ENCODE peak calls at places on chromosomes 2 and 18, in five cellular contexts. F is OCI-LY7, M is nephron progenitor cell, T is bronchial epithelial cell, C is GM23338. Y is an unnamed sample.

GRCh38 chr2:238163494-238164198 is 4.9 kb downstream of the ERFE start:
- DNase-seq in F (no peak), M (peak), T (no peak), C (peak), Y (no peak)

GRCh38 chr2:102704531-102704930 is 57.3 kb upstream of the TMEM182 start:
- DNase-seq in F (no peak), M (no peak), T (no peak), C (peak), Y (no peak)

GRCh38 chr18:50458796-50459195 is 84.0 kb downstream of the SKA1 start:
- DNase-seq in F (no peak), M (no peak), T (no peak), C (no peak), Y (no peak)

GRCh38 chr2:22998368-22998767 is 386.6 kb upstream of the KLHL29 start:
- DNase-seq in F (no peak), M (no peak), T (no peak), C (no peak), Y (no peak)

GRCh38 chr2:109442715-109443319 is 170.9 kb downstream of the SEPTIN10 start:
- DNase-seq in F (no peak), M (no peak), T (no peak), C (no peak), Y (no peak)

GRCh38 chr18:3808985-3809780 is 359.2 kb downstream of the TGIF1 start:
- DNase-seq in F (no peak), M (no peak), T (no peak), C (no peak), Y (no peak)

GRCh38 chr2:161971532-161971931 is 102.5 kb downstream of the DPP4 start:
- DNase-seq in F (no peak), M (no peak), T (no peak), C (no peak), Y (no peak)

GRCh38 chr2:26064846-26065245 is 31.0 kb downstream of the RAB10 start:
- DNase-seq in F (no peak), M (no peak), T (no peak), C (no peak), Y (no peak)

GRCh38 chr2:136319227-136319626 is 201.3 kb upstream of the CXCR4 start:
- DNase-seq in F (no peak), M (peak), T (no peak), C (no peak), Y (no peak)

GRCh38 chr18:54762386-54762785 is 65.9 kb upstream of the RAB27B start:
- DNase-seq in F (no peak), M (no peak), T (no peak), C (no peak), Y (no peak)

GRCh38 chr2:186423481-186423880 is 62.6 kb upstream of the ZC3H15 start:
- DNase-seq in F (no peak), M (no peak), T (no peak), C (no peak), Y (no peak)

GRCh38 chr2:144479138-144479537 is 40.8 kb downstream of the ZEB2 start:
- DNase-seq in F (no peak), M (no peak), T (peak), C (peak), Y (no peak)

GRCh38 chr2:236982693-236983092 is 103.0 kb upstream of the COPS8 start:
- DNase-seq in F (no peak), M (no peak), T (no peak), C (no peak), Y (no peak)

GRCh38 chr18:2410688-2411087 is 160.6 kb downstream of the METTL4 start:
- DNase-seq in F (no peak), M (no peak), T (peak), C (no peak), Y (no peak)

GRCh38 chr2:12848176-12848575 is 131.4 kb downstream of the TRIB2 start:
- DNase-seq in F (no peak), M (no peak), T (no peak), C (no peak), Y (no peak)

GRCh38 chr2:106065268-106065982 is 128.7 kb downstream of the UXS1 start:
- DNase-seq in F (no peak), M (peak), T (no peak), C (peak), Y (no peak)

GRCh38 chr2:45790157-45790723 is 138.8 kb downstream of the PRKCE start:
- DNase-seq in F (no peak), M (no peak), T (no peak), C (no peak), Y (no peak)

GRCh38 chr18:73717570-73717969 is 430.1 kb downstream of the FBXO15 start:
- DNase-seq in F (no peak), M (no peak), T (peak), C (no peak), Y (no peak)

DNA sequence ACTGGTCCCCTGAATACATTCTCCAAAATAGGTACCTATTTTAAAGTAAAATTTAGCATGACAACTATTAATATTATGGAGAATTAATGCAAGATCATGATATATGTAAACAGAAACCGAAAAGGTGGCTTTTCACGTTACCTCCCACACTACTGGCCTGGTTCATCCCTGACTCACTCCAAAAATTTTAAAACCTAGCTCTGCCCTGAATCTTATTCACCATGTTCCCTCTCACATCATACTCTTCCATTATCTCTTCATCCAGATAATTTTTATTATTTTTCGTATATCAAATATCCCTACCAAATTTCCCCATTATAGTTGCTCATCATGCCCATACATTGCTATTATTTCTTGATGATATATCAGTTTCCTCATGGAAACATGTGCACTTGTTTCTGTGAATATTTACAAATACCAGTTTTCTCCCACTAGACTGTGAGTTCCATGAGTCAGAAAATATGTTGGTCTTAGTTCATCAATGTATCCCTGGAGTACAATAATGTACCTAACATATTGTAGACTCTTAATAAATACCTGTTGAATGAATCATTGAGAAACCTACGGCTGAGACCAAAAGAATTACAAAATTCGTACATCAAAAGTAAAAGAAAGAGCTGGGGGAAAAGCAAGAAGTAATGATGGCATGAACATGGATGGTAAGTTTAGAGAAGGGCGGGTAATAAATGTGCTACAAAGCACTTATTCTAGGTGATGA is 360.1 kb upstream of the CHAC2 start:
- DNase-seq in F (no peak), M (no peak), T (peak), C (no peak), Y (no peak)
- TF ChIP-seq CTCF in F (no peak), M (no peak), T (no peak), C (no peak), Y (no peak)

GRCh38 chr18:28963481-28963880 is 786.6 kb upstream of the CDH2 start:
- DNase-seq in F (no peak), M (no peak), T (no peak), C (no peak), Y (no peak)
- TF ChIP-seq CTCF in F (no peak), M (no peak), T (no peak), C (no peak), Y (no peak)

GRCh38 chr18:23503038-23503966 is at the start of gene RMC1:
- DNase-seq in F (peak), M (peak), T (peak), C (peak), Y (peak)
- TF ChIP-seq CTCF in F (peak), M (no peak), T (peak), C (peak), Y (no peak)

DNA sequence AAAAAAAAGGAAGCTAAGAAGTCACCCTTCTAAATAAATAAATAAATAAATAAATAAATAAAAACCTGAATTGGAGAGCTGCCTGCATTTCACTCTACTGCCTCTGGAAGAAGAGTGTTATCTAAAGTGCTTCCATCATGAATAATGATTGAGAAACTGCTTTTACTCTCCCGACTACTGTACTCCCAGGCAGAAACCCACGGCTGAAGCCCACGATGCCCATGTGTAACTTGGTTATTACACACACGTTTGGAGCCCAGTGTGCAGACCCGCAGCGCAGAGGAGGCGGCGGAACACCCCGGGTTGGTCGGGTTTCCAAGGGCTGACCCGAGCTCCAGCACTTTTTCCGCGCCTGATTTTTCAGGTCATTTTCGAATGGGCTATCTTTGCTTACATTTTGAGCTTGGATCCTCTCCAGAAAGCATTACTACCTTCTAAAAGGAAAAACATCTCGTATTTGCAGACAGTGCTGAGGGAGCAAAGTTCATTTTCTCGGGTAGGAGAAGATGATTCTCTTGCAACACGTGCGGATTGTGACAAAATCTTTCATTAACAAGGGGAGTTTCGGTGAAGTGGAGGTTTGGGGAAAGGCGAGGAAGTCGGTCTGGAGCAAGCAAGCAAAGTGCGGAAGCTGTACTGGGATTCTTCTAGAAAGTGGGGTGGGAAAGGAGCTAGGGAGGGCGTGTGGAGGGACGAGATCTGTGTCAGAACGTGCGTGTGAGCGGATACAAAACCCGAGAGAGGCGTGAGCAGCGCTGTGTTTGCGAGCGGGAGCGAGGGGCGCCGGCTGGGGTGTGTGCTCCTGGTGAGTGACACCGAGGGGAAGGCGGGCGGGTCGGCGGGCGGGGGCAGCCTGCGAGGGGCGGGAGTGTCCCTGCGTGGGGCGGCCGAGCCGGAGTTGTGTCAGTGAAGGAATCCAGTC is at the start of gene SPATS2L:
- DNase-seq in F (peak), M (peak), T (peak), C (peak), Y (peak)
- TF ChIP-seq CTCF in F (no peak), M (no peak), T (no peak), C (peak), Y (no peak)

GRCh38 chr2:151632993-151633592 is 101.2 kb downstream of the NEB start:
- DNase-seq in F (peak), M (no peak), T (peak), C (peak), Y (no peak)
- TF ChIP-seq CTCF in F (peak), M (peak), T (no peak), C (peak), Y (peak)

GRCh38 chr2:7353571-7353970 is 436.4 kb downstream of the RNF144A start:
- DNase-seq in F (no peak), M (no peak), T (no peak), C (no peak), Y (no peak)

GRCh38 chr2:7355781-7356180 is 438.6 kb downstream of the RNF144A start:
- DNase-seq in F (no peak), M (no peak), T (no peak), C (no peak), Y (no peak)

GRCh38 chr2:7356909-7357584 is 439.8 kb downstream of the RNF144A start:
- DNase-seq in F (no peak), M (no peak), T (no peak), C (no peak), Y (no peak)

GRCh38 chr2:7358865-7359264 is 441.7 kb downstream of the RNF144A start:
- DNase-seq in F (no peak), M (peak), T (no peak), C (peak), Y (no peak)

GRCh38 chr2:7357993-7358392 is 440.8 kb downstream of the RNF144A start:
- DNase-seq in F (no peak), M (no peak), T (no peak), C (no peak), Y (no peak)
- TF ChIP-seq CTCF in F (peak), M (no peak), T (no peak), C (peak), Y (no peak)

GRCh38 chr18:49059028-49059670 is 108.4 kb upstream of the SMAD7 start:
- DNase-seq in F (peak), M (no peak), T (no peak), C (peak), Y (no peak)
- TF ChIP-seq CTCF in F (peak), M (no peak), T (no peak), C (peak), Y (no peak)

DNA sequence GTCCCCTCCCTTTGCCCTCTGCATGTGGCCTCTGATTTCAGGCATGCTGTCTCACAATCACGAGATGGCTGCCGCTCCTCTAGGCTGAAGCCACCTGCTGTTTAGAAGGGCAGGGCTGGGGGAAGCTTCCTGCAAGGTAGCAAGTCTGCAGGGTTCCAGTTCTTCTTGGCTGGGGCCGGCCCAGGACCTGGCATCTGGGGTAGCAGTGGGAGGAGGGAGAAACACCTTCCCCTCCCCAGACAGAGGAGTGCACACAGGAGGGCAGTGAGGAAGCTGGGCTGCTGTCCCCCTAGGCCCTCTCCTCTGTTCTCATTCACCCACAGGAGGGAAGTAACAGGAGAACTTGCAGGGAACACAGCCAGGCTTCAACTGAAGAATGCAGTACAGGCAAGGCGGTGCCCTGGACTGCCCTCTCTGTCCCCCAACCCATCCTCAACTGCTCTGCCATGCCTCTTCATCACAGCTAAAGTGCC is 345.9 kb upstream of the HS6ST1 start:
- DNase-seq in F (peak), M (no peak), T (no peak), C (peak), Y (no peak)
- TF ChIP-seq CTCF in F (no peak), M (no peak), T (no peak), C (no peak), Y (no peak)

GRCh38 chr18:79640875-79641274 is 38.7 kb upstream of the CTDP1 start:
- DNase-seq in F (no peak), M (no peak), T (no peak), C (no peak), Y (no peak)

GRCh38 chr18:79640064-79640672 is 39.4 kb upstream of the CTDP1 start:
- DNase-seq in F (no peak), M (no peak), T (no peak), C (no peak), Y (no peak)

GRCh38 chr18:79637921-79638855 is 41.4 kb upstream of the CTDP1 start:
- DNase-seq in F (no peak), M (no peak), T (no peak), C (peak), Y (no peak)

GRCh38 chr18:79637181-79637920 is 42.3 kb upstream of the CTDP1 start:
- DNase-seq in F (no peak), M (no peak), T (no peak), C (peak), Y (no peak)

GRCh38 chr18:79639072-79639829 is 40.4 kb upstream of the CTDP1 start:
- DNase-seq in F (no peak), M (no peak), T (no peak), C (no peak), Y (no peak)
- TF ChIP-seq CTCF in F (no peak), M (no peak), T (no peak), C (no peak), Y (no peak)

DNA sequence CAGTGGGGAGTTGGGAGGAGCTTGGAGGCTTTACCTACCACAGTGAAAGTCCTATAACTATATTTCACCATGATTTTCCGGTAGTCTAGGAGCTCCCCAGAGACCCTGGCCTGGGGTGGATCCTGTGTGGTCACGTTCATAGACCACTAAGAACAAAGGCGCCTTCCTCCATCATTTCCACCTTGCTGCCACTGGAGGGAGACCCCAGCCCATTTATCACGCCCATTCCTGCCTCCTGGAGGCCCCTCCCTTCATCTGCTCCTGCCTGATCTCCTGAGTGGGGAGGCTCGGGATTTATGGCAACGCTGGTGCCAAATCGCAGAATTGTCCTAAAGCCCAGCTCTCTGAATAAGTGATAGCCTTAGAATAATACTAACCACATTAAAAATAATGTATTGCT is 507.6 kb upstream of the SPHKAP start:
- DNase-seq in F (no peak), M (peak), T (no peak), C (peak), Y (no peak)
- TF ChIP-seq CTCF in F (peak), M (peak), T (no peak), C (peak), Y (peak)